ENCODE peak calls at places on chromosome 4, in six cellular contexts. One of them, this sample, is unnamed.

GRCh38 chr4:156578713-156579112 is 392.9 kb downstream of the PDGFC start:
- DNase-seq in AG04450: no peak
- DNase-seq in sigmoid colon: no peak
- DNase-seq in cardiac fibroblast: no peak
- DNase-seq in fibroblast of lung: no peak
- DNase-seq in Caco-2: no peak
- DNase-seq in this sample: no peak

GRCh38 chr4:44791842-44792241 is 65.5 kb upstream of the GNPDA2 start:
- DNase-seq in AG04450: no peak
- DNase-seq in sigmoid colon: no peak
- DNase-seq in cardiac fibroblast: no peak
- DNase-seq in fibroblast of lung: no peak
- DNase-seq in Caco-2: no peak
- DNase-seq in this sample: no peak

GRCh38 chr4:145347684-145348083 is 134.0 kb upstream of the SMAD1 start:
- DNase-seq in AG04450: no peak
- DNase-seq in sigmoid colon: no peak
- DNase-seq in cardiac fibroblast: peak
- DNase-seq in fibroblast of lung: peak
- DNase-seq in Caco-2: no peak
- DNase-seq in this sample: no peak

GRCh38 chr4:122170775-122171174 is 18.6 kb downstream of the BLTP1 start:
- DNase-seq in AG04450: no peak
- DNase-seq in sigmoid colon: no peak
- DNase-seq in cardiac fibroblast: no peak
- DNase-seq in fibroblast of lung: no peak
- DNase-seq in Caco-2: no peak
- DNase-seq in this sample: no peak

GRCh38 chr4:151604238-151604637 is 156.6 kb downstream of the GATB start:
- DNase-seq in AG04450: no peak
- DNase-seq in sigmoid colon: no peak
- DNase-seq in cardiac fibroblast: peak
- DNase-seq in fibroblast of lung: peak
- DNase-seq in Caco-2: no peak
- DNase-seq in this sample: peak

GRCh38 chr4:111812760-111813159 is 332.5 kb upstream of the FAM241A start:
- DNase-seq in AG04450: no peak
- DNase-seq in sigmoid colon: no peak
- DNase-seq in cardiac fibroblast: no peak
- DNase-seq in fibroblast of lung: no peak
- DNase-seq in Caco-2: no peak
- DNase-seq in this sample: no peak

GRCh38 chr4:152535236-152535902 is 523 bp downstream of the FBXW7 start:
- DNase-seq in AG04450: no peak
- DNase-seq in sigmoid colon: peak
- DNase-seq in cardiac fibroblast: no peak
- DNase-seq in fibroblast of lung: no peak
- DNase-seq in Caco-2: peak
- DNase-seq in this sample: no peak

GRCh38 chr4:26223160-26223559 is 97.7 kb upstream of the RBPJ start:
- DNase-seq in AG04450: no peak
- DNase-seq in sigmoid colon: no peak
- DNase-seq in cardiac fibroblast: no peak
- DNase-seq in fibroblast of lung: peak
- DNase-seq in Caco-2: no peak
- DNase-seq in this sample: no peak

GRCh38 chr4:164997324-164997723 is 19.9 kb upstream of the TRIM61 start:
- DNase-seq in AG04450: no peak
- DNase-seq in sigmoid colon: no peak
- DNase-seq in cardiac fibroblast: peak
- DNase-seq in fibroblast of lung: no peak
- DNase-seq in Caco-2: peak
- DNase-seq in this sample: no peak
- TF ChIP-seq CTCF in AG04450: no peak
- TF ChIP-seq CTCF in sigmoid colon: no peak
- TF ChIP-seq CTCF in cardiac fibroblast: no peak
- TF ChIP-seq CTCF in fibroblast of lung: no peak
- TF ChIP-seq CTCF in Caco-2: no peak
- TF ChIP-seq CTCF in this sample: no peak

GRCh38 chr4:6048537-6048936 is 30.3 kb upstream of the C4orf50 start:
- DNase-seq in AG04450: no peak
- DNase-seq in sigmoid colon: no peak
- DNase-seq in cardiac fibroblast: no peak
- DNase-seq in fibroblast of lung: no peak
- DNase-seq in Caco-2: no peak
- DNase-seq in this sample: no peak
- H3K4me3 ChIP-seq in AG04450: no peak
- H3K4me3 ChIP-seq in sigmoid colon: no peak
- H3K4me3 ChIP-seq in cardiac fibroblast: no peak
- H3K4me3 ChIP-seq in fibroblast of lung: no peak
- H3K4me3 ChIP-seq in Caco-2: no peak
- H3K4me3 ChIP-seq in this sample: no peak

GRCh38 chr4:185839770-185840169 is 27.8 kb upstream of the SORBS2 start:
- DNase-seq in AG04450: no peak
- DNase-seq in sigmoid colon: no peak
- DNase-seq in cardiac fibroblast: peak
- DNase-seq in fibroblast of lung: peak
- DNase-seq in Caco-2: no peak
- DNase-seq in this sample: no peak

GRCh38 chr4:185839204-185839712 is 27.3 kb upstream of the SORBS2 start:
- DNase-seq in AG04450: peak
- DNase-seq in sigmoid colon: peak
- DNase-seq in cardiac fibroblast: peak
- DNase-seq in fibroblast of lung: peak
- DNase-seq in Caco-2: peak
- DNase-seq in this sample: peak

GRCh38 chr4:185838104-185838452 is 26.1 kb upstream of the SORBS2 start:
- DNase-seq in AG04450: no peak
- DNase-seq in sigmoid colon: no peak
- DNase-seq in cardiac fibroblast: no peak
- DNase-seq in fibroblast of lung: no peak
- DNase-seq in Caco-2: no peak
- DNase-seq in this sample: no peak

GRCh38 chr4:185837415-185838103 is 25.6 kb upstream of the SORBS2 start:
- DNase-seq in AG04450: no peak
- DNase-seq in sigmoid colon: no peak
- DNase-seq in cardiac fibroblast: no peak
- DNase-seq in fibroblast of lung: no peak
- DNase-seq in Caco-2: no peak
- DNase-seq in this sample: no peak

DNA sequence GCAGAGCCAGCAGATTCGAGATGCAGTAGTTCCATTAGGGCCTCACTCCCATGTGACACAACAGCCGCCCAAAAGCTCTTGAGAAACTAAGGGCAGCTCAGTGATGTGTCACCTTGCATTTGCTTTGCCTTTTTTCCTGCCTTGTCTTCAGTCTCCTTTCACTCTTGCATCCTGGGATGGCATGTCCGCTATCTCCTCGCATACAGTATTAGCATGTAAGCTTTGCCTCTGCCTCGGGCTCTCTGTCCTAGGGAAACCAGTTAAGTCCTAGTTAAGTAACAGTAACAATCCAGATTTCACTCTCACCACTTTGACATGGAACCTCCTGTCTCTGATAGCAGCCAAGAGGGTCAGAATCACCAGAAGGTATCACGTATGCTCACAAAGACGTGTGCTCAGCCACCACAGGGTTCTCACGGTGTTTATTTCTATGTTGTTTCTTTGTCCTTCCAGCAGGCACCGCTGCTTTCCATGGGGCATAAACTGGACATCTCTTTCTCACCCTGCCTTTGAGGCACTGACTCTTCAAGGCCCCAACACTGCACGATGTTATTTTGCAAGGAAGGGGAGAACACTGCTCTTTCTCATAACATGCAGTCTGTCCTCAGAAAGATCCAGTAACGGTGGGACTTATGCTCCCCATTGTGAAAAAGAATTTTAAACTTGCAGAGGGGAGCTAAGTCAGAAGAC is 26.7 kb upstream of the SORBS2 start:
- DNase-seq in AG04450: no peak
- DNase-seq in sigmoid colon: no peak
- DNase-seq in cardiac fibroblast: no peak
- DNase-seq in fibroblast of lung: no peak
- DNase-seq in Caco-2: no peak
- DNase-seq in this sample: no peak
- TF ChIP-seq CTCF in AG04450: no peak
- TF ChIP-seq CTCF in sigmoid colon: no peak
- TF ChIP-seq CTCF in cardiac fibroblast: no peak
- TF ChIP-seq CTCF in fibroblast of lung: no peak
- TF ChIP-seq CTCF in Caco-2: no peak
- TF ChIP-seq CTCF in this sample: no peak

GRCh38 chr4:159216834-159217233 is 114.0 kb downstream of the RAPGEF2 start:
- DNase-seq in AG04450: no peak
- DNase-seq in sigmoid colon: no peak
- DNase-seq in cardiac fibroblast: no peak
- DNase-seq in fibroblast of lung: no peak
- DNase-seq in Caco-2: no peak
- DNase-seq in this sample: no peak
- H3K4me3 ChIP-seq in AG04450: no peak
- H3K4me3 ChIP-seq in sigmoid colon: no peak
- H3K4me3 ChIP-seq in cardiac fibroblast: no peak
- H3K4me3 ChIP-seq in fibroblast of lung: no peak
- H3K4me3 ChIP-seq in Caco-2: no peak
- H3K4me3 ChIP-seq in this sample: no peak